ENCODE peak calls at places on chromosomes 16 and 17, in seven cellular contexts. One of them, this sample, is unnamed.

GRCh38 chr17:57714660-57715059 is 30.4 kb downstream of the CCDC182 start:
- DNase-seq in IMR-90: no peak
- DNase-seq in neuronal stem cell: no peak
- DNase-seq in H1: peak
- DNase-seq in H9: no peak
- DNase-seq in trophoblast cell: no peak
- DNase-seq in mesenchymal stem cell: no peak
- DNase-seq in this sample: no peak

GRCh38 chr16:2469399-2470233 is 1.5 kb upstream of the NTN3 start:
- DNase-seq in IMR-90: no peak
- DNase-seq in neuronal stem cell: no peak
- DNase-seq in H1: no peak
- DNase-seq in H9: no peak
- DNase-seq in trophoblast cell: no peak
- DNase-seq in mesenchymal stem cell: no peak
- DNase-seq in this sample: no peak

GRCh38 chr16:55487048-55487803 is 8.2 kb downstream of the MMP2 start:
- DNase-seq in IMR-90: peak
- DNase-seq in neuronal stem cell: no peak
- DNase-seq in H1: no peak
- DNase-seq in H9: no peak
- DNase-seq in trophoblast cell: no peak
- DNase-seq in mesenchymal stem cell: peak
- DNase-seq in this sample: no peak

GRCh38 chr17:39001703-39002637 is 34.8 kb upstream of the FBXO47 start:
- DNase-seq in IMR-90: peak
- DNase-seq in neuronal stem cell: no peak
- DNase-seq in H1: no peak
- DNase-seq in H9: peak
- DNase-seq in trophoblast cell: peak
- DNase-seq in mesenchymal stem cell: peak
- DNase-seq in this sample: peak

GRCh38 chr17:71184716-71185115 is 936.1 kb upstream of the SOX9 start:
- DNase-seq in IMR-90: no peak
- DNase-seq in neuronal stem cell: no peak
- DNase-seq in H1: no peak
- DNase-seq in H9: no peak
- DNase-seq in trophoblast cell: no peak
- DNase-seq in mesenchymal stem cell: no peak
- DNase-seq in this sample: no peak

GRCh38 chr16:77599793-77600415 is 122.4 kb upstream of the NUDT7 start:
- DNase-seq in IMR-90: peak
- DNase-seq in neuronal stem cell: no peak
- DNase-seq in H1: no peak
- DNase-seq in H9: no peak
- DNase-seq in trophoblast cell: peak
- DNase-seq in mesenchymal stem cell: peak
- DNase-seq in this sample: no peak

GRCh38 chr17:57109393-57110151 is 24.5 kb downstream of the AKAP1 start:
- DNase-seq in IMR-90: peak
- DNase-seq in neuronal stem cell: no peak
- DNase-seq in H1: no peak
- DNase-seq in H9: peak
- DNase-seq in trophoblast cell: no peak
- DNase-seq in mesenchymal stem cell: no peak
- DNase-seq in this sample: peak

GRCh38 chr17:82059272-82060000 is 6.2 kb downstream of the DUS1L start:
- DNase-seq in IMR-90: no peak
- DNase-seq in neuronal stem cell: no peak
- DNase-seq in H1: no peak
- DNase-seq in H9: no peak
- DNase-seq in trophoblast cell: no peak
- DNase-seq in mesenchymal stem cell: no peak
- DNase-seq in this sample: no peak

GRCh38 chr16:77963185-77964044 is 58.9 kb upstream of the CLEC3A start:
- DNase-seq in IMR-90: no peak
- DNase-seq in neuronal stem cell: no peak
- DNase-seq in H1: peak
- DNase-seq in H9: peak
- DNase-seq in trophoblast cell: peak
- DNase-seq in mesenchymal stem cell: peak
- DNase-seq in this sample: peak

GRCh38 chr17:75559958-75560533 is 27.6 kb upstream of the MYO15B start:
- DNase-seq in IMR-90: no peak
- DNase-seq in neuronal stem cell: no peak
- DNase-seq in H1: no peak
- DNase-seq in H9: no peak
- DNase-seq in trophoblast cell: no peak
- DNase-seq in mesenchymal stem cell: no peak
- DNase-seq in this sample: no peak

GRCh38 chr17:39517224-39517623 is 55.9 kb downstream of the CDK12 start:
- DNase-seq in IMR-90: no peak
- DNase-seq in neuronal stem cell: no peak
- DNase-seq in H1: no peak
- DNase-seq in H9: no peak
- DNase-seq in trophoblast cell: no peak
- DNase-seq in mesenchymal stem cell: no peak
- DNase-seq in this sample: no peak

GRCh38 chr17:46742539-46743270 is 75.8 kb downstream of the WNT3 start:
- DNase-seq in IMR-90: peak
- DNase-seq in neuronal stem cell: no peak
- DNase-seq in H1: no peak
- DNase-seq in H9: no peak
- DNase-seq in trophoblast cell: peak
- DNase-seq in mesenchymal stem cell: peak
- DNase-seq in this sample: no peak

GRCh38 chr17:45428050-45428953 is 4.4 kb downstream of the ARHGAP27 start:
- DNase-seq in IMR-90: peak
- DNase-seq in neuronal stem cell: no peak
- DNase-seq in H1: peak
- DNase-seq in H9: peak
- DNase-seq in trophoblast cell: peak
- DNase-seq in mesenchymal stem cell: peak
- DNase-seq in this sample: peak

GRCh38 chr17:51298508-51299371 is 38.4 kb downstream of the UTP18 start:
- DNase-seq in IMR-90: peak
- DNase-seq in neuronal stem cell: peak
- DNase-seq in H1: no peak
- DNase-seq in H9: peak
- DNase-seq in trophoblast cell: peak
- DNase-seq in mesenchymal stem cell: peak
- DNase-seq in this sample: peak

GRCh38 chr17:39194089-39194984 is 3.1 kb downstream of the CACNB1 start:
- DNase-seq in IMR-90: peak
- DNase-seq in neuronal stem cell: peak
- DNase-seq in H1: peak
- DNase-seq in H9: peak
- DNase-seq in trophoblast cell: peak
- DNase-seq in mesenchymal stem cell: peak
- DNase-seq in this sample: peak

GRCh38 chr17:66432996-66433556 is 130.7 kb downstream of the PRKCA start:
- DNase-seq in IMR-90: peak
- DNase-seq in neuronal stem cell: no peak
- DNase-seq in H1: no peak
- DNase-seq in H9: no peak
- DNase-seq in trophoblast cell: no peak
- DNase-seq in mesenchymal stem cell: peak
- DNase-seq in this sample: peak

GRCh38 chr16:80974649-80975376 is 31.9 kb downstream of the CMC2 start:
- DNase-seq in IMR-90: no peak
- DNase-seq in neuronal stem cell: no peak
- DNase-seq in H1: no peak
- DNase-seq in H9: peak
- DNase-seq in trophoblast cell: peak
- DNase-seq in mesenchymal stem cell: no peak
- DNase-seq in this sample: peak

GRCh38 chr17:35252646-35253045 is 9.8 kb downstream of the SLFN5 start:
- DNase-seq in IMR-90: no peak
- DNase-seq in neuronal stem cell: no peak
- DNase-seq in H1: no peak
- DNase-seq in H9: no peak
- DNase-seq in trophoblast cell: no peak
- DNase-seq in mesenchymal stem cell: no peak
- DNase-seq in this sample: no peak

GRCh38 chr17:708132-708531 is 6.5 kb downstream of the VPS53 start:
- DNase-seq in IMR-90: no peak
- DNase-seq in neuronal stem cell: no peak
- DNase-seq in H1: no peak
- DNase-seq in H9: no peak
- DNase-seq in trophoblast cell: no peak
- DNase-seq in mesenchymal stem cell: no peak
- DNase-seq in this sample: no peak

GRCh38 chr17:38748329-38749221 is at the start of gene PCGF2:
- DNase-seq in IMR-90: peak
- DNase-seq in neuronal stem cell: peak
- DNase-seq in H1: peak
- DNase-seq in H9: peak
- DNase-seq in trophoblast cell: peak
- DNase-seq in mesenchymal stem cell: peak
- DNase-seq in this sample: peak

GRCh38 chr16:87226926-87227650 is 90.1 kb downstream of the C16orf95 start:
- DNase-seq in IMR-90: peak
- DNase-seq in neuronal stem cell: no peak
- DNase-seq in H1: no peak
- DNase-seq in H9: no peak
- DNase-seq in trophoblast cell: no peak
- DNase-seq in mesenchymal stem cell: peak
- DNase-seq in this sample: no peak

GRCh38 chr17:15291674-15292361 is 26.7 kb upstream of the PMP22 start:
- DNase-seq in IMR-90: peak
- DNase-seq in neuronal stem cell: no peak
- DNase-seq in H1: no peak
- DNase-seq in H9: no peak
- DNase-seq in trophoblast cell: no peak
- DNase-seq in mesenchymal stem cell: no peak
- DNase-seq in this sample: no peak

GRCh38 chr17:36687736-36688135 is 86.4 kb downstream of the MRM1 start:
- DNase-seq in IMR-90: no peak
- DNase-seq in neuronal stem cell: no peak
- DNase-seq in H1: no peak
- DNase-seq in H9: peak
- DNase-seq in trophoblast cell: no peak
- DNase-seq in mesenchymal stem cell: no peak
- DNase-seq in this sample: peak

GRCh38 chr17:82384730-82385429 is 13.3 kb downstream of the UTS2R start:
- DNase-seq in IMR-90: peak
- DNase-seq in neuronal stem cell: no peak
- DNase-seq in H1: no peak
- DNase-seq in H9: peak
- DNase-seq in trophoblast cell: peak
- DNase-seq in mesenchymal stem cell: peak
- DNase-seq in this sample: peak

DNA sequence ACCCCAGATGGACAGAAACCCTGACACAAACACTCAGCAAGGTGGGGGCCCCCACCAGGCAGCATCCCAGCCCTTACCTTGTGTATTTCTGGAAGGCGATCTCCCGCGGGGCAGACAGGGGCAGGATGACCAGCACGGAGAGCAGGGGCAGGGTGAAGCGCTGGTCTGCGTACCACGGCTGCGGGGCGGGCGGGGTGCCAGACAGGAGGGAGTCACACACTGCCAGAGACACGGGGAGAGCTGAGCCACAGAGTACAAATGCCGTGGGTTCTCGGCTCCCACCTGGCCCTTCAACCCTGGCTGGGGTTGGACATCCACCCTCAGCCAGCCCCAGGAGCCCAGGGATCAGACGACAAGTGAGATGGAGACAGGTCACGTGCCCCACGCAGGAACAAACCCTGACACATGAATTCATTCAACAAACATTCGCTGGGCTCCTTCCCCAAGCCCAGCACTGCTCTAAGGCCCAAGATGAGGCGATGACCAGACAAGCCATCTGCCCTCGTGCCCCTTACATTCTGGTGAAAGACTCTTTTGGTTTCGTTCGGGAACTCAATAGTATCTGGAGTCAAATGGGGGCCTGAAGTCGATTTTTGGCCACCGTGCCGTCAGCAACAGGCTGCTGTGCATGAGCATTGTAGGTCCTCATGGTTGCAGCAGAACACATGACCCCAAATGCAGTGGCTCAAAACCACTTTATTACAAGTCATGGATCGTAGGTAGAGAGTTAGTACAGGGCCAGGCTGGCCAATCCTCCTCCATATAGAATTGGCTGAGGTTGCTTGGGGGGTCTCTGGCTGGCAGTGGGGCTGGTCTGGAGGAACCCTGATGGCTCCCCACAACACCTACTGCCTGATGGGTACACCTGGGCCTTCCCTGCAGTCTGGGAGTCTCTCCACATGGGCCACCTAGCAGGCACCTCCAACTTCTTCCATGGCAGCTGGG is 9.1 kb downstream of the SLC38A8 start:
- DNase-seq in IMR-90: no peak
- DNase-seq in neuronal stem cell: no peak
- DNase-seq in H1: no peak
- DNase-seq in H9: no peak
- DNase-seq in trophoblast cell: no peak
- DNase-seq in mesenchymal stem cell: no peak
- DNase-seq in this sample: no peak
- H2AK5ac ChIP-seq in IMR-90: no peak
- H2AK5ac ChIP-seq in neuronal stem cell: peak
- H2AK5ac ChIP-seq in H1: no peak
- H2AK5ac ChIP-seq in H9: no peak
- H2AK5ac ChIP-seq in trophoblast cell: no peak
- H2AK5ac ChIP-seq in mesenchymal stem cell: no peak
- H2AK5ac ChIP-seq in this sample: no peak

GRCh38 chr17:54559883-54560282 is 340.8 kb upstream of the TOM1L1 start:
- DNase-seq in IMR-90: no peak
- DNase-seq in neuronal stem cell: no peak
- DNase-seq in H1: no peak
- DNase-seq in H9: no peak
- DNase-seq in trophoblast cell: no peak
- DNase-seq in mesenchymal stem cell: no peak
- DNase-seq in this sample: no peak
- H2AK5ac ChIP-seq in IMR-90: no peak
- H2AK5ac ChIP-seq in neuronal stem cell: no peak
- H2AK5ac ChIP-seq in H1: no peak
- H2AK5ac ChIP-seq in H9: no peak
- H2AK5ac ChIP-seq in trophoblast cell: no peak
- H2AK5ac ChIP-seq in mesenchymal stem cell: no peak
- H2AK5ac ChIP-seq in this sample: no peak

GRCh38 chr17:17672453-17673368 is 8.5 kb upstream of the RAI1 start:
- DNase-seq in IMR-90: no peak
- DNase-seq in neuronal stem cell: no peak
- DNase-seq in H1: no peak
- DNase-seq in H9: no peak
- DNase-seq in trophoblast cell: no peak
- DNase-seq in mesenchymal stem cell: no peak
- DNase-seq in this sample: peak
- H2AK5ac ChIP-seq in IMR-90: no peak
- H2AK5ac ChIP-seq in neuronal stem cell: no peak
- H2AK5ac ChIP-seq in H1: no peak
- H2AK5ac ChIP-seq in H9: no peak
- H2AK5ac ChIP-seq in trophoblast cell: no peak
- H2AK5ac ChIP-seq in mesenchymal stem cell: no peak
- H2AK5ac ChIP-seq in this sample: no peak

DNA sequence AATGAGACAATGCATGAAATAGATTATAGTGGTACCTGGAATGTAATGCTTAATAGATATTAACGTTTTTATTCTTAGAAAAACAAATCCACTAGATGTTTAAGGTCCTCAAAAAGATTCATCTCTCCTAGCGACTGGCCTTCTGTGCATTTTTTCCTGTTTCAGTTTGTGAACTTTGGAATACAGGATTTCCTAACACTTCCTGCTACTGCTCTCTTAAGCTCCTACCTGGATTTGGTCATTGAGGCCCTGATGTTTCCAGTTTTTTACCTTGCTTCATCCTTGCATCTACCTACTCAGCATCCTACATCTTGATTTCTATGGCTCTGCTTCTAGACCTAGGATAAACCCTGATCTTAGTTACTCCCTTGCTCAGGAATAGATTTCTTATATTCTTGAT is 188.4 kb downstream of the ABCC12 start:
- DNase-seq in IMR-90: no peak
- DNase-seq in neuronal stem cell: no peak
- DNase-seq in H1: no peak
- DNase-seq in H9: no peak
- DNase-seq in trophoblast cell: no peak
- DNase-seq in mesenchymal stem cell: no peak
- DNase-seq in this sample: no peak
- H2AK5ac ChIP-seq in IMR-90: no peak
- H2AK5ac ChIP-seq in neuronal stem cell: no peak
- H2AK5ac ChIP-seq in H1: no peak
- H2AK5ac ChIP-seq in H9: no peak
- H2AK5ac ChIP-seq in trophoblast cell: no peak
- H2AK5ac ChIP-seq in mesenchymal stem cell: no peak
- H2AK5ac ChIP-seq in this sample: no peak

This sample was measured in mesendoderm.